ENCODE peak calls at places on chromosome 4, in five cellular contexts. A, M, I, K and R are unnamed samples.

GRCh38 chr4:68410643-68411042 is 36.6 kb upstream of the TMPRSS11E start:
- DNase-seq in A (no peak), M (no peak), I (no peak), K (no peak), R (no peak)

GRCh38 chr4:75834772-75835154 is 67.5 kb downstream of the PPEF2 start:
- DNase-seq in A (no peak), M (no peak), I (no peak), K (no peak), R (no peak)

GRCh38 chr4:11635336-11635735 is 206.6 kb upstream of the HS3ST1 start:
- DNase-seq in A (no peak), M (no peak), I (peak; percentile 22), K (no peak), R (peak; percentile 95)

GRCh38 chr4:99408346-99408745 is 26.8 kb downstream of the ADH7 start:
- DNase-seq in A (no peak), M (no peak), I (no peak), K (no peak), R (no peak)

GRCh38 chr4:159107203-159107921 is 4.5 kb downstream of the RAPGEF2 start:
- DNase-seq in A (no peak), M (no peak), I (no peak), K (no peak), R (peak; percentile 32)

GRCh38 chr4:129561886-129562285 is 465.9 kb downstream of the C4orf33 start:
- DNase-seq in A (no peak), M (no peak), I (peak; percentile 61), K (no peak), R (peak; percentile 58)

GRCh38 chr4:7023486-7023885 is 19.7 kb upstream of the TADA2B start:
- DNase-seq in A (no peak), M (no peak), I (no peak), K (no peak), R (no peak)

GRCh38 chr4:111991797-111992196 is 153.5 kb upstream of the FAM241A start:
- DNase-seq in A (no peak), M (no peak), I (peak; percentile 55), K (no peak), R (peak; percentile 95)

GRCh38 chr4:76277667-76278066 is 26.1 kb downstream of the FAM47E start:
- DNase-seq in A (no peak), M (no peak), I (no peak), K (no peak), R (no peak)

GRCh38 chr4:18568600-18568999 is 547.0 kb upstream of the LCORL start:
- DNase-seq in A (no peak), M (no peak), I (no peak), K (peak; percentile 26), R (peak; percentile 8)

GRCh38 chr4:123127865-123128264 is 205.5 kb upstream of the NUDT6 start:
- DNase-seq in A (no peak), M (no peak), I (no peak), K (no peak), R (peak; percentile 79)

GRCh38 chr4:123121241-123121907 is 199.0 kb upstream of the NUDT6 start:
- DNase-seq in A (no peak), M (no peak), I (peak; percentile 64), K (no peak), R (peak; percentile 80)

GRCh38 chr4:123125477-123125876 is 203.1 kb upstream of the NUDT6 start:
- DNase-seq in A (no peak), M (no peak), I (no peak), K (no peak), R (no peak)

GRCh38 chr4:123127218-123127617 is 204.8 kb upstream of the NUDT6 start:
- DNase-seq in A (no peak), M (no peak), I (no peak), K (no peak), R (peak; percentile 29)
- TF ChIP-seq CTCF in A (peak; percentile 39), M (peak; percentile 52), I (no peak), K (no peak), R (no peak)

GRCh38 chr4:140720387-140721087 is 35.6 kb downstream of the TBC1D9 start:
- DNase-seq in A (no peak), M (no peak), I (no peak), K (no peak), R (no peak)

GRCh38 chr4:140719693-140720092 is 36.5 kb downstream of the TBC1D9 start:
- DNase-seq in A (no peak), M (no peak), I (no peak), K (no peak), R (no peak)

GRCh38 chr4:140718240-140718639 is 37.9 kb downstream of the TBC1D9 start:
- DNase-seq in A (no peak), M (no peak), I (peak; percentile 53), K (no peak), R (peak; percentile 61)

GRCh38 chr4:140719022-140719421 is 37.2 kb downstream of the TBC1D9 start:
- DNase-seq in A (no peak), M (no peak), I (peak; percentile 59), K (no peak), R (peak; percentile 48)

GRCh38 chr4:140721088-140721421 is 35.1 kb downstream of the TBC1D9 start:
- DNase-seq in A (no peak), M (no peak), I (no peak), K (no peak), R (no peak)
- H3K4me3 ChIP-seq in A (no peak overlapping the region), M (no peak overlapping the region), I (no peak overlapping the region), K (no peak overlapping the region), R (no peak overlapping the region)

DNA sequence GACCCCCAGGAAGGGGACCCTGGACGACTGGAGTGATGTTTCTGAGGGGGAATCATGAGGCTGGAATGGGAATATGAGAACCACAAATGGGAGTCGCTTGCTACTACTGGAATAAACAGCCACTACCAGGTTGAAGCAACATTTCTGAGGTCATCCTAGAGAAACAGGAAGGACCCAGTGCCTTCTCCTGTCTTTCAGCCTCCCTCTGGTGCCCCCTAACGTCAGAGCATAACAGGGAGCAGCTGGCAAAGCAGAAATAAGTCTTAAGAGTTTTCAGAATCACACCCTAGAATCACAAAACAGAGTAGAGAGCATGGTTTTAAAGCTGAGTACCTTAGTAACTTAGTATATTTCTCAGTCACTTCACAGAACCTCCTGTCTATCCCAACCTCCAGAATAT is 347.8 kb upstream of the PITX2 start:
- DNase-seq in A (no peak), M (no peak), I (peak; percentile 40), K (peak; percentile 92), R (peak; percentile 69)
- TF ChIP-seq CTCF in A (no peak), M (no peak), I (peak; percentile 75), K (peak; percentile 93), R (peak; percentile 77)

DNA sequence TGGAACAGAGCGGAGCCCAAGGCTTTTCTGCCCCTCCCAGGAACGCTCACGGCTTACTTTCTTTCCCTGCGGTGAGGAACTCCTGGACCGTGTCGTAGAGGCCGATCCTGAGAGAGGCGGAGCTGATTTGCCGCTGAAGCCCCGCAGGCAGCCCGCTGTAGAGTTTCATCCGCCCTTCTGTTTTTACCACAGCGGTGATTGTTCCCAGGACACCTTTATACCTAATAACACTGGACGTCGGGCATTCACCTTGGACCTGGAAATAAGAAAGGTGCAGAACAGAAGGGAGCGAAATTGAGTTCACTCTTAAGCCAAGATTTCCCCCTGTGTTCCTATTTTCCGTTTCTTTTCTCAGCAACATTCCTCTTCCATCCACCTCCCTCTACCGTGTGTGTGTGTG is 1.0 kb downstream of the UCP1 start:
- DNase-seq in A (no peak), M (no peak), I (no peak), K (peak; percentile 65), R (peak; percentile 24)
- H3K4me3 ChIP-seq in A (no peak overlapping the region), M (peak overlapping the region; percentile 15), I (peak overlapping the region; percentile 36), K (peak overlapping the region; percentile 78), R (no peak overlapping the region)